ENCODE peak calls at places on chromosomes 11 and 22, in four cellular contexts. U is Ammon's horn, J is GM10248, N is NCI-H460. S is an unnamed sample.

GRCh38 chr11:118623291-118623655 is 15.9 kb downstream of the PHLDB1 start:
- DNase-seq in N (no peak), U (no peak), J (no peak), S (no peak)

GRCh38 chr11:9571071-9571765 is 2.3 kb upstream of the WEE1 start:
- DNase-seq in U (no peak), N (no peak), J (no peak), S (no peak)

GRCh38 chr11:93652161-93652597 is 9.3 kb upstream of the CEP295 start:
- DNase-seq in U (peak; percentile 10), N (no peak), J (peak; percentile 18), S (no peak)

GRCh38 chr22:49925525-49926128 is 7.2 kb downstream of the CRELD2 start:
- DNase-seq in U (no peak), J (peak; percentile 70), N (no peak), S (peak; percentile 68)

GRCh38 chr11:74338963-74339362 is 27.5 kb upstream of the P4HA3 start:
- DNase-seq in U (no peak), J (no peak), N (no peak), S (no peak)

GRCh38 chr22:47072642-47072967 is 310.2 kb downstream of the TBC1D22A start:
- DNase-seq in J (no peak), U (no peak), N (no peak), S (no peak)

GRCh38 chr11:44290206-44290605 is 19.7 kb downstream of the ALX4 start:
- DNase-seq in J (no peak), N (no peak), U (no peak), S (no peak)

GRCh38 chr22:22397292-22397870 is 111.2 kb downstream of the ZNF280B start:
- DNase-seq in J (peak; percentile 3), N (no peak), U (peak; percentile 63), S (no peak)

GRCh38 chr11:66721939-66722338 is 7.1 kb downstream of the SPTBN2 start:
- DNase-seq in N (no peak), J (no peak), U (no peak), S (no peak)

GRCh38 chr11:62909107-62909894 is 11.9 kb downstream of the CHRM1 start:
- DNase-seq in J (peak; percentile 60), U (peak; percentile 42), N (no peak), S (no peak)

GRCh38 chr22:41688365-41689211 is at the start of gene SNU13:
- DNase-seq in J (peak; percentile 95), N (peak; percentile 81), U (peak; percentile 95), S (peak; percentile 91)

GRCh38 chr22:22464541-22465054 is 43.9 kb downstream of the ZNF280B start:
- DNase-seq in U (no peak), N (no peak), J (no peak), S (no peak)

GRCh38 chr11:19577849-19578619 is 134.6 kb upstream of the NAV2 start:
- DNase-seq in U (peak; percentile 77), J (no peak), N (no peak), S (no peak)

GRCh38 chr22:40027191-40028097 is 32.7 kb downstream of the FAM83F start:
- DNase-seq in N (no peak), J (no peak), U (no peak), S (no peak)

GRCh38 chr22:23533328-23533762 is 46.7 kb downstream of the IGLL1 start:
- DNase-seq in J (no peak), N (peak; percentile 12), U (no peak), S (no peak)

GRCh38 chr11:117703209-117703608 is 93.8 kb downstream of the DSCAML1 start:
- DNase-seq in N (no peak), U (no peak), J (no peak), S (no peak)

GRCh38 chr11:66694732-66695207 is 17.1 kb upstream of the RBM4B start:
- DNase-seq in N (peak; percentile 94), J (peak; percentile 90), U (peak; percentile 91), S (peak; percentile 83)

GRCh38 chr11:44244649-44245308 is 65.2 kb downstream of the ALX4 start:
- DNase-seq in N (no peak), U (no peak), J (no peak), S (no peak)

GRCh38 chr11:84398017-84398626 is 1112.0 kb upstream of the CCDC90B start:
- DNase-seq in N (no peak), J (no peak), U (peak; percentile 40), S (no peak)

GRCh38 chr11:14789879-14790484 is 102.0 kb downstream of the CYP2R1 start:
- DNase-seq in U (no peak), J (no peak), N (no peak), S (no peak)

GRCh38 chr11:73350908-73351636 is 25.1 kb upstream of the RELT start:
- DNase-seq in U (peak; percentile 76), N (peak; percentile 49), J (peak; percentile 85), S (peak; percentile 53)

GRCh38 chr11:77250881-77251640 is 50.4 kb downstream of the GDPD4 start:
- DNase-seq in U (no peak), J (no peak), N (no peak), S (no peak)

GRCh38 chr11:64206457-64207246 is at the start of gene FERMT3:
- DNase-seq in J (peak; percentile 70), N (no peak), U (no peak), S (peak; percentile 55)

GRCh38 chr11:72242141-72242540 is 1.8 kb downstream of the PHOX2A start:
- DNase-seq in U (no peak), J (no peak), N (no peak), S (no peak)

S was measured in activated CD4-positive, alpha-beta T cell treated with anti-CD3 and anti-CD28 coated beads, Interleukin-2, amount 50 U/mL, for 4 hours.